ENCODE peak calls at places on chromosomes 3 and 15, in five cellular contexts. One of them, this sample, is unnamed.

GRCh38 chr15:71647479-71647792 is 162.9 kb upstream of the NR2E3 start:
- DNase-seq in transverse colon: no peak
- DNase-seq in endothelial cell of umbilical vein: no peak
- DNase-seq in spleen: no peak
- DNase-seq in breast epithelium: no peak
- DNase-seq in this sample: no peak

GRCh38 chr15:98658831-98659699 is 10.7 kb downstream of the IGF1R start:
- DNase-seq in endothelial cell of umbilical vein: peak
- DNase-seq in transverse colon: peak
- DNase-seq in breast epithelium: no peak
- DNase-seq in spleen: no peak
- DNase-seq in this sample: peak

GRCh38 chr3:13540332-13540995 is 8.5 kb upstream of the FBLN2 start:
- DNase-seq in breast epithelium: no peak
- DNase-seq in transverse colon: no peak
- DNase-seq in endothelial cell of umbilical vein: no peak
- DNase-seq in spleen: peak
- DNase-seq in this sample: no peak

GRCh38 chr3:145649368-145649887 is 511.6 kb downstream of the PLOD2 start:
- DNase-seq in breast epithelium: no peak
- DNase-seq in endothelial cell of umbilical vein: no peak
- DNase-seq in transverse colon: no peak
- DNase-seq in spleen: no peak
- DNase-seq in this sample: no peak

GRCh38 chr15:92083190-92083589 is 229.7 kb downstream of the SLCO3A1 start:
- DNase-seq in spleen: no peak
- DNase-seq in endothelial cell of umbilical vein: no peak
- DNase-seq in breast epithelium: no peak
- DNase-seq in transverse colon: no peak
- DNase-seq in this sample: no peak

GRCh38 chr15:83365370-83365938 is 81.0 kb upstream of the BNC1 start:
- DNase-seq in breast epithelium: no peak
- DNase-seq in endothelial cell of umbilical vein: peak
- DNase-seq in spleen: no peak
- DNase-seq in transverse colon: peak
- DNase-seq in this sample: no peak

GRCh38 chr3:188656196-188656982 is 502.4 kb downstream of the LPP start:
- DNase-seq in spleen: no peak
- DNase-seq in endothelial cell of umbilical vein: peak
- DNase-seq in transverse colon: no peak
- DNase-seq in breast epithelium: peak
- DNase-seq in this sample: peak

GRCh38 chr15:90710436-90710835 is 6.7 kb upstream of the BLM start:
- DNase-seq in breast epithelium: no peak
- DNase-seq in transverse colon: no peak
- DNase-seq in spleen: no peak
- DNase-seq in endothelial cell of umbilical vein: no peak
- DNase-seq in this sample: no peak

GRCh38 chr15:22786868-22787698 is 639 bp downstream of the NIPA1 start:
- DNase-seq in breast epithelium: no peak
- DNase-seq in transverse colon: peak
- DNase-seq in spleen: peak
- DNase-seq in endothelial cell of umbilical vein: peak
- DNase-seq in this sample: peak

GRCh38 chr3:105793040-105793439 is 75.8 kb downstream of the CBLB start:
- DNase-seq in endothelial cell of umbilical vein: no peak
- DNase-seq in breast epithelium: no peak
- DNase-seq in spleen: no peak
- DNase-seq in transverse colon: no peak
- DNase-seq in this sample: no peak

DNA sequence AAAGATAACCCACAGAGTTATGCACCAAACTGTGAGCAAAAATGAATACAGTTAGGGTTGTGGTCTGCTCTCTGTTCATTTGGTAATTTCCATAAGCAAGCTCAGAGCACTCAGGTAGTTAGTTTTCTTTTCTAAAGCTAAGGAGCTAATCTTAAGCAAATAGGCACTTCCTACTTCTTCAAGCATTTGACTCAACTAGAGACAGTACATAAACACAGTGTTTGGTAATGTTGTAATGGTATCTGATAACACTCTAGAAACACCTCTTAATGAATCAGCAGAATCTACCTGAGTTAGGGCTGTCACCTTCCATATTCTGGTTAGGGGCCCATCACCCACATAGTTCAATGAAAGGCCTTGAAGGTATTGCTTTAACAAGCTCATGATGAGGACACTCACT is 83.1 kb downstream of the PLCH1 start:
- DNase-seq in spleen: no peak
- DNase-seq in breast epithelium: no peak
- DNase-seq in transverse colon: no peak
- DNase-seq in endothelial cell of umbilical vein: no peak
- DNase-seq in this sample: no peak
- TF ChIP-seq POLR2A in spleen: no peak
- TF ChIP-seq POLR2A in breast epithelium: no peak
- TF ChIP-seq POLR2A in transverse colon: no peak
- TF ChIP-seq POLR2A in endothelial cell of umbilical vein: no peak
- TF ChIP-seq POLR2A in this sample: no peak

GRCh38 chr3:186849392-186849975 is 7.0 kb downstream of the ADIPOQ start:
- DNase-seq in breast epithelium: no peak
- DNase-seq in endothelial cell of umbilical vein: peak
- DNase-seq in transverse colon: no peak
- DNase-seq in spleen: no peak
- DNase-seq in this sample: no peak
- TF ChIP-seq CTCF in breast epithelium: peak
- TF ChIP-seq CTCF in endothelial cell of umbilical vein: peak
- TF ChIP-seq CTCF in transverse colon: peak
- TF ChIP-seq CTCF in spleen: peak
- TF ChIP-seq CTCF in this sample: no peak

DNA sequence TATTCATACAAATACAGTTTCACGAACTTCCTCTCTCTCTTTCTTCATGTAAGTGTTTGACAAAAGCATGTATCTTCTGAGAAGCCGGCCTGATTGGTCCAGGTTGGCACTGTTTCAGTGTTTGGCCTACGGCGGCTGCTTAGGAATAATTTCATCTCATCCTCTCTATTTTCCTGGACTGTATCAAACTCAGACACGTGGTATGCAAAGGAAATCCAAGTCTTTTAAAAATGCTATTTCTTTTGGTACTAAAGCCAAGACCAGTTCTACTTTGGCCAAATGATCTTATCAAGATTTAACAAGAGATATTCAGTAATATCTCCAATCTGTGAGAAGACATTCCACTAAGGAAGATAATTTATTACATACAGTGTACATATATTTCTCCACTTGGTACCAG is 152.8 kb downstream of the TIGIT start:
- DNase-seq in endothelial cell of umbilical vein: peak
- DNase-seq in breast epithelium: no peak
- DNase-seq in transverse colon: no peak
- DNase-seq in spleen: no peak
- DNase-seq in this sample: peak
- TF ChIP-seq POLR2AphosphoS5 in endothelial cell of umbilical vein: no peak
- TF ChIP-seq POLR2AphosphoS5 in breast epithelium: no peak
- TF ChIP-seq POLR2AphosphoS5 in transverse colon: no peak
- TF ChIP-seq POLR2AphosphoS5 in spleen: no peak
- TF ChIP-seq POLR2AphosphoS5 in this sample: peak

GRCh38 chr15:78002996-78003395 is 74.5 kb downstream of the TBC1D2B start:
- DNase-seq in spleen: no peak
- DNase-seq in transverse colon: no peak
- DNase-seq in breast epithelium: no peak
- DNase-seq in endothelial cell of umbilical vein: no peak
- DNase-seq in this sample: no peak

GRCh38 chr15:78003539-78004008 is 73.9 kb downstream of the TBC1D2B start:
- DNase-seq in breast epithelium: no peak
- DNase-seq in transverse colon: no peak
- DNase-seq in endothelial cell of umbilical vein: no peak
- DNase-seq in spleen: no peak
- DNase-seq in this sample: peak

GRCh38 chr15:78004222-78004727 is 73.2 kb downstream of the TBC1D2B start:
- DNase-seq in spleen: no peak
- DNase-seq in transverse colon: no peak
- DNase-seq in breast epithelium: no peak
- DNase-seq in endothelial cell of umbilical vein: no peak
- DNase-seq in this sample: no peak

GRCh38 chr15:78006567-78007205 is 70.8 kb downstream of the TBC1D2B start:
- DNase-seq in spleen: no peak
- DNase-seq in breast epithelium: no peak
- DNase-seq in endothelial cell of umbilical vein: no peak
- DNase-seq in transverse colon: peak
- DNase-seq in this sample: peak

DNA sequence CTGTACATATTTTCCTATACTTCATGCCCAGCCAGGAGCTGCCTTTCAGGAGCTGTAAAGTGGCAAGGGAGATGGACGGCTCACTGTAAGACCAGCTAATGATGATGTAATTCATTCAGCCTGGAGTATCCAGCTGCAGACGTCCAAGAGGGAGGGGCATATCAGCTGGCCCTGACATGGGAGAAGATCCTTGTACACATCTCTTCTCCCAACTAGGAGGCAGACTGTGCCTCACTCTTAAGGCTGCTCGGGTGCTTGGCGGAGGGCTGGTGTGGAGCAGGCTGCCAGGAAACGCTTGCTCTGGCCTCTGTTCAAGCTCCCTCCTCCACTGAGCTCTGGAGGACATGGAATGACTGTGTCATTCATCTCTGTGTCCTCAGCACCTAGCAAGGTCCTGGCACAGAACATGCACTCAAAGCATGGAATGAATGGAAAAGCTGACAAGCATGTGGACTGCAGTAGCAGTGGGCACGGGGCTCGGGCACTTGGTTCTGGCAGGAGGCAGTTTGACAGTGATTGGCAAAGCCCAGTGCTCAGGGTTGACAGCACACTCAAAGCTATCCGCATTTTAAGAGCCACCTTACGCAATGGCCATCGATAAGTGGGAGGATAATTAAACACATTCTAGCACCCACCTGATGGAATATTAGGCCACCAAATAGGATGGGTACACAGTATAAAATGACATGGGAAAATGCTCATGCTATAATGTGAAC is 72.4 kb downstream of the TBC1D2B start:
- DNase-seq in spleen: no peak
- DNase-seq in endothelial cell of umbilical vein: peak
- DNase-seq in transverse colon: peak
- DNase-seq in breast epithelium: peak
- DNase-seq in this sample: peak
- TF ChIP-seq POLR2A in spleen: no peak
- TF ChIP-seq POLR2A in endothelial cell of umbilical vein: no peak
- TF ChIP-seq POLR2A in transverse colon: no peak
- TF ChIP-seq POLR2A in breast epithelium: no peak
- TF ChIP-seq POLR2A in this sample: no peak

DNA sequence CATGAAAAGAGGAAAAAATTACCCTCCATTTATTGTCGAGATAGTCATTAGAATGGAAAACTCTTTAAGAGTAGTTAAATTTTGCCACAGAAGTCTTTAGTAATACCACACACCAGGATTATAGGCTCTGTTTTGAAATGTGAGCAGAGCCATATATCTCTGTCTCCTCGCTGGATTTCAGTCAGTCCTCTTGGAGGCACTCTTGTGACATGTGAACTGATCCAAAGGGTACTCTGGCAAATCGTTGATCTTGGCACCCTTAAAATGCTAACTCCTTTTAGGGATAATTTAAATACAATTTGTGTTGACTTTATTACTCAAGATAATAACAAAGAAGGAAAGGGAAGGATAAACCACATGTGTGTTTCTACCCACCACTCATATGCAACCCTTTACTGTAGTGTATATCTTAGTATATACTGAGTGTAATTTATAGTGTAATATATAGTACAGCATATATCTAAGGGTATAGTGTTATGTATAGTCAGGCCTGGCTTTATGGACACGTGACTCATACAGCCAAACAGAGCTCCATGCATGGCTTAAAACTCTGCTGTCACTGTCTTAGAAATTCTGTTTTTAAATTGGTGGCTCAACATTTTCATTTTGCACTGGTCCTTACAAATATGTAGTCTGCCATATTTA is 12.3 kb upstream of the KPNA4 start:
- DNase-seq in spleen: no peak
- DNase-seq in endothelial cell of umbilical vein: peak
- DNase-seq in transverse colon: no peak
- DNase-seq in breast epithelium: no peak
- DNase-seq in this sample: no peak
- TF ChIP-seq CTCF in spleen: no peak
- TF ChIP-seq CTCF in endothelial cell of umbilical vein: peak
- TF ChIP-seq CTCF in transverse colon: no peak
- TF ChIP-seq CTCF in breast epithelium: no peak
- TF ChIP-seq CTCF in this sample: no peak

DNA sequence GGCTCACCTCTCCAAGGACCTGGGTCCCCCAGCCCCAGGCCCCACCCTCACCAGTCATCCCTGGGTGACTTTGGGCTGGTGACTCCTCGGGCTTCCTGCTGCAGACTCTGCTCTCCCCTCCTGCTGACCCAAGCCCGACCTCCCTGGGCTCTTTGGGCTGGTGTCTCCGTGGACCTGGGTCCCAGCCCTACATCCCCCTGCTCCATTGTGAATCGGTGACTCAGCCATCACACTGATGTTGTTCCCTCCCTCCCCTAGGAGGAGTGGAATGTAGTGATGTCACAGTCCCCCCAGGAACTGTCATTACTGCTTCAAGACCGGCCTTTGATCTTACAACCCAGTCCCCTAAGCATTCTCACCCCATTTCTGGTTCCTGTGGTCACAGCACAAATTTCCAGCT is 83.7 kb downstream of the ADAMTS7 start:
- DNase-seq in transverse colon: no peak
- DNase-seq in endothelial cell of umbilical vein: no peak
- DNase-seq in breast epithelium: no peak
- DNase-seq in spleen: no peak
- DNase-seq in this sample: no peak
- TF ChIP-seq POLR2AphosphoS5 in transverse colon: no peak
- TF ChIP-seq POLR2AphosphoS5 in endothelial cell of umbilical vein: no peak
- TF ChIP-seq POLR2AphosphoS5 in breast epithelium: no peak
- TF ChIP-seq POLR2AphosphoS5 in spleen: no peak
- TF ChIP-seq POLR2AphosphoS5 in this sample: no peak

This sample was measured in prostate gland.